ENCODE peak calls at places on chromosomes 12 and 14, in seven cellular contexts. N is thoracic aorta, R is mucosa of descending colon, J is GM12865, A is tibial artery, H is uterus, U is stomach. P is an unnamed sample.

GRCh38 chr14:57943038-57943437 is 77.1 kb upstream of the SLC35F4 start:
- DNase-seq in N (no peak), R (no peak), J (no peak), A (no peak), H (no peak), U (no peak), P (no peak)

GRCh38 chr12:127304751-127305725 is 961.9 kb upstream of the TMEM132C start:
- DNase-seq in N (no peak), R (no peak), J (no peak), A (no peak), H (no peak), U (no peak), P (no peak)

GRCh38 chr14:21121106-21121505 is 20.2 kb downstream of the TMEM253 start:
- DNase-seq in N (no peak), R (no peak), J (no peak), A (no peak), H (no peak), U (no peak), P (no peak)

GRCh38 chr12:101803978-101804377 is 26.8 kb downstream of the GNPTAB start:
- DNase-seq in N (no peak), R (no peak), J (peak), A (no peak), H (no peak), U (no peak), P (no peak)

GRCh38 chr12:50296554-50296953 is 13.2 kb upstream of the LIMA1 start:
- DNase-seq in N (no peak), R (no peak), J (no peak), A (no peak), H (no peak), U (no peak), P (no peak)

GRCh38 chr12:30997685-30998440 is 71.3 kb downstream of the TSPAN11 start:
- DNase-seq in N (no peak), R (no peak), J (no peak), A (no peak), H (no peak), U (no peak), P (no peak)

GRCh38 chr14:102445066-102445465 is 64.5 kb downstream of the ANKRD9 start:
- DNase-seq in N (no peak), R (no peak), J (no peak), A (peak), H (no peak), U (no peak), P (no peak)

GRCh38 chr14:50010752-50011151 is 105.6 kb downstream of the VCPKMT start:
- DNase-seq in N (no peak), R (no peak), J (no peak), A (no peak), H (peak), U (no peak), P (no peak)

GRCh38 chr14:20820063-20820904 is 17.6 kb upstream of the RNASE1 start:
- DNase-seq in N (no peak), R (peak), J (no peak), A (no peak), H (no peak), U (no peak), P (no peak)

GRCh38 chr12:67519824-67520433 is 128.6 kb upstream of the DYRK2 start:
- DNase-seq in N (no peak), R (no peak), J (no peak), A (no peak), H (no peak), U (no peak), P (no peak)

GRCh38 chr12:46332260-46332659 is 40.3 kb downstream of the SLC38A2 start:
- DNase-seq in N (no peak), R (no peak), J (no peak), A (no peak), H (no peak), U (no peak), P (peak)

GRCh38 chr12:31989987-31990386 is 30.8 kb downstream of the RESF1 start:
- DNase-seq in N (no peak), R (no peak), J (no peak), A (no peak), H (no peak), U (no peak), P (no peak)

GRCh38 chr12:22792198-22792597 is 167.2 kb downstream of the ETNK1 start:
- DNase-seq in N (no peak), R (no peak), J (no peak), A (no peak), H (no peak), U (no peak), P (no peak)

GRCh38 chr12:8078400-8078799 is 3.7 kb upstream of the NECAP1 start:
- DNase-seq in N (no peak), R (no peak), J (peak), A (no peak), H (no peak), U (no peak), P (peak)

GRCh38 chr14:77681196-77682157 is 26.3 kb downstream of the ALKBH1 start:
- DNase-seq in N (no peak), R (peak), J (no peak), A (no peak), H (no peak), U (peak), P (peak)

GRCh38 chr12:111557271-111558106 is 41.6 kb downstream of the ATXN2 start:
- DNase-seq in N (no peak), R (no peak), J (no peak), A (no peak), H (no peak), U (no peak), P (peak)

GRCh38 chr12:109598428-109598854 is 24.8 kb downstream of the MVK start:
- DNase-seq in N (no peak), R (no peak), J (no peak), A (no peak), H (no peak), U (no peak), P (no peak)

GRCh38 chr12:22856120-22856699 is 231.2 kb downstream of the ETNK1 start:
- DNase-seq in N (no peak), R (no peak), J (peak), A (no peak), H (no peak), U (no peak), P (peak)

GRCh38 chr14:68895304-68895703 is 83.8 kb downstream of the ACTN1 start:
- DNase-seq in N (no peak), R (no peak), J (no peak), A (no peak), H (no peak), U (no peak), P (no peak)

GRCh38 chr14:100850841-100851585 is 25.1 kb downstream of the MEG3 start:
- DNase-seq in N (no peak), R (peak), J (peak), A (peak), H (peak), U (peak), P (peak)

GRCh38 chr12:88242161-88242925 is 100.2 kb downstream of the TMTC3 start:
- DNase-seq in N (peak), R (no peak), J (peak), A (no peak), H (peak), U (no peak), P (peak)

GRCh38 chr12:118922405-118922804 is 58.9 kb upstream of the SRRM4 start:
- DNase-seq in N (no peak), R (no peak), J (peak), A (no peak), H (no peak), U (no peak), P (no peak)

GRCh38 chr12:94100990-94101901 is 47.1 kb upstream of the PLXNC1 start:
- DNase-seq in N (no peak), R (peak), J (peak), A (peak), H (peak), U (peak), P (peak)

GRCh38 chr14:53619625-53620324 is 336.9 kb downstream of the BMP4 start:
- DNase-seq in N (no peak), R (no peak), J (no peak), A (no peak), H (peak), U (no peak), P (peak)

GRCh38 chr14:99754141-99755067 is 38.8 kb upstream of the EML1 start:
- DNase-seq in N (no peak), R (no peak), J (no peak), A (peak), H (peak), U (no peak), P (peak)

GRCh38 chr12:26831959-26832816 is 806 bp downstream of the ITPR2 start:
- DNase-seq in N (peak), R (peak), J (peak), A (peak), H (peak), U (peak), P (peak)

GRCh38 chr14:82080319-82080718 is 546.7 kb upstream of the SEL1L start:
- DNase-seq in N (no peak), R (no peak), J (no peak), A (no peak), H (no peak), U (no peak), P (no peak)

DNA sequence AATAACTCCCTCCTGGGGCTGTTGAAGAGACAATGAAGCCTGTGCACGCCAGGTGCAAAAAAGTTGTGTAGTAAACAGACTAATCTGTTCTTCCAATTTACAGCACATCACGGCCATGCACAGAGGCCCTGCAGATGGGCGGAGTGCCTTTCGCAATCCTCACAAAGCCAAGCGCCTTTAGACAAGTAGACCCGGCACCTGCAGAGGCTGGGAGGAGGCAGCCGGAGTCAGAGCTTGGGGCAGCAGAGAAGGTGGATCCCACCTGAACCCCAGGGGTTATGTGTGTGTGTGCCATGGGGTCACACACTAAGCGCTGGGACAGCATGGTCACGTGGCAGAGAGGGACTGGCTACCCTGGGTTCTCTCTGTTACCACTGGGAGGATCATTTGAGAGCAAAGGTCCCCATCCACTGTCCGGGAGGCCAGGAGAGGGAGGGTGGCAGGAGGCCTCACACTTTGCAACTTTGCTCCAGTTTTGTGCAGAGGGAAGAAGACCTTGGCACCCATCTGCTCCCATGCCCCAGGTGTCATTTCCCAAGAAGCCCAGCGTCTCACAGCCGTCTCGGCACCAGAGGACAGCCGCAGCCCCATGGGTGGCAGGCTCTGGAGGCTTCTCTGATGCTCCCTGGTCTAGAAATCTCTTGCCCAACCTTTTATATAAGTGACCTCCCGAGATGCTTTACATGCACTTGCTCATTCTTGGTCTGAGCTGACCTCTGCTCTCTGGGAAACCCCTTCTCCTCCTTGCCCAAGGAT is 80.0 kb upstream of the DICER1 start:
- DNase-seq in N (no peak), R (peak), J (no peak), A (no peak), H (no peak), U (no peak), P (no peak)
- H3K4me3 ChIP-seq in N (no peak), R (no peak), J (no peak), A (no peak), H (no peak), U (no peak), P (no peak)

GRCh38 chr14:62759796-62760195 is 285.5 kb downstream of the KCNH5 start:
- DNase-seq in N (no peak), R (no peak), J (no peak), A (no peak), H (no peak), U (no peak), P (no peak)
- TF ChIP-seq CTCF in N (no peak), R (no peak), J (no peak), A (no peak), H (no peak), U (no peak), P (no peak)

GRCh38 chr12:62914443-62914909 is 20.5 kb downstream of the PPM1H start:
- DNase-seq in N (no peak), R (no peak), J (no peak), A (no peak), H (no peak), U (no peak), P (no peak)

GRCh38 chr12:62919827-62920226 is 15.1 kb downstream of the PPM1H start:
- DNase-seq in N (no peak), R (no peak), J (no peak), A (no peak), H (no peak), U (peak), P (peak)

GRCh38 chr12:62915130-62915529 is 19.8 kb downstream of the PPM1H start:
- DNase-seq in N (no peak), R (no peak), J (no peak), A (no peak), H (no peak), U (no peak), P (no peak)

GRCh38 chr12:62917939-62918338 is 17.0 kb downstream of the PPM1H start:
- DNase-seq in N (no peak), R (no peak), J (no peak), A (no peak), H (no peak), U (no peak), P (no peak)

DNA sequence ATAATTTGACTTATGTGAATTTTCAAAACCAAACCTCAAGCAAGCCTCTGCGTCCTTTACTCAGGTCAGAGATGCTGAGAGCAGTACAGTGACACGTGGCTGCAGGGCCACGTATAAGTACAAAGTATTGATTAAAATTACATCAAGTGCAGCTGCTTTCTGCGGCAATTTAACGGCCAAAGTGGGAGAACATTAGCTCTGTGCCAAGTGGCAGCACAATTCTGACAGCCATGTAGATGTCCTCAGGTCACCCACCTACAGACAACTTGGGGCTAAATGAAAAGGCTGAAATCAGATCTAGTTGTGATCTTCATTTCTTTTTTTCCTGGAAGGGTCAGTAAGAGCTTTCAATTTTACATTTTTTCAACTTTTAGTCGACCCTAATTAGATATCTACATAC is 17.9 kb downstream of the PPM1H start:
- DNase-seq in N (no peak), R (no peak), J (no peak), A (no peak), H (no peak), U (no peak), P (no peak)
- H3K4me3 ChIP-seq in N (no peak), R (no peak), J (no peak), A (no peak), H (no peak), U (no peak), P (no peak)

DNA sequence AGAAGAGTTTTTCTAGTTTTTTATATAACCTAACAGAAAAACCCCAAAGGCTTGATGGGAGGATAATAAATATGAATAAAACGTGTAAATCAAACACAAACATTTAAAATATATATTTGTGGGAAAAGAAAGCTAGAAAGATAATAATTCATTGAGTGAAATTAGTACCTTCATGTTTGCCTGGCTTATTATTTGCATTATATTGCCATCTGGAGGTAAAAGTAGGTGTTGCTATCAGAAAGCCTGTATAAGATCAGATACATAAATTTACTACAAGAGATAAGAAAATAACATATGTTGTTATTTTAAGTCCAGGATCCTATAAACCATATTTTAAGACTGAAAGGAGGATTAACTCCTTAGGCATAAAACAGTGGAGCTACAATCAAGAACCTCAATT is 77.7 kb downstream of the NTS start:
- DNase-seq in N (no peak), R (no peak), J (peak), A (no peak), H (no peak), U (no peak), P (peak)
- TF ChIP-seq CTCF in N (no peak), R (no peak), J (peak), A (peak), H (no peak), U (no peak), P (peak)

GRCh38 chr12:29242921-29243431 is 93.9 kb downstream of the FAR2 start:
- DNase-seq in N (no peak), R (no peak), J (no peak), A (no peak), H (no peak), U (no peak), P (no peak)
- H3K4me3 ChIP-seq in N (no peak), R (no peak), J (no peak), A (no peak), H (no peak), U (no peak), P (no peak)

GRCh38 chr12:100170313-100170858 is 27.7 kb upstream of the BLTP3B start:
- DNase-seq in N (no peak), R (no peak), J (no peak), A (no peak), H (no peak), U (no peak), P (no peak)
- TF ChIP-seq CTCF in N (no peak), R (no peak), J (no peak), A (no peak), H (no peak), U (no peak), P (no peak)

GRCh38 chr12:132154341-132154761 is 10.1 kb downstream of the NOC4L start:
- DNase-seq in N (no peak), R (no peak), J (no peak), A (no peak), H (no peak), U (no peak), P (no peak)
- H3K4me3 ChIP-seq in N (peak), R (no peak), J (no peak), A (peak), H (no peak), U (no peak), P (no peak)

GRCh38 chr12:91017043-91017442 is 12.3 kb upstream of the EPYC start:
- DNase-seq in N (no peak), R (no peak), J (no peak), A (no peak), H (no peak), U (no peak), P (no peak)
- TF ChIP-seq CTCF in N (no peak), R (no peak), J (no peak), A (no peak), H (no peak), U (no peak), P (no peak)